ENCODE peak calls at places on chromosomes 13 and 19, in seven cellular contexts. F is ovary, D is GM12891, T is heart left ventricle, P is spleen, M is right lobe of liver, L is tibial nerve. V is an unnamed sample.
A peak's percentile ranks its signal among the peaks of the same experiment; 100 is the strongest.

GRCh38 chr19:12639901-12640613 is 26.5 kb downstream of the MAN2B1 start:
- DNase-seq in F (peak; percentile 81), D (peak; percentile 88), T (peak; percentile 89), P (peak; percentile 95), M (peak; percentile 87), L (peak; percentile 52), V (peak; percentile 81)

GRCh38 chr13:74758188-74758587 is 624.0 kb upstream of the KLF12 start:
- DNase-seq in F (no peak), D (no peak), T (no peak), P (no peak), M (no peak), L (no peak), V (no peak)

GRCh38 chr13:23986619-23987018 is 89.3 kb upstream of the C1QTNF9B start:
- DNase-seq in F (no peak), D (no peak), T (no peak), P (no peak), M (no peak), L (no peak), V (no peak)

GRCh38 chr19:38898788-38899446 is 501 bp downstream of the SIRT2 start:
- DNase-seq in F (no peak), D (no peak), T (no peak), P (no peak), M (no peak), L (no peak), V (no peak)

GRCh38 chr13:43990021-43990420 is 110.3 kb downstream of the LACC1 start:
- DNase-seq in F (no peak), D (no peak), T (no peak), P (no peak), M (no peak), L (no peak), V (no peak)

GRCh38 chr19:7870571-7871279 is 3.5 kb downstream of the PRR36 start:
- DNase-seq in F (peak; percentile 66), D (no peak), T (no peak), P (no peak), M (no peak), L (no peak), V (peak; percentile 66)

GRCh38 chr19:15292847-15293582 is 39.3 kb downstream of the BRD4 start:
- DNase-seq in F (no peak), D (no peak), T (no peak), P (peak; percentile 39), M (no peak), L (no peak), V (no peak)

GRCh38 chr19:43691755-43692154 is 21.8 kb upstream of the PLAUR start:
- DNase-seq in F (no peak), D (no peak), T (no peak), P (no peak), M (no peak), L (no peak), V (no peak)

GRCh38 chr19:10166046-10166445 is 28.7 kb downstream of the DNMT1 start:
- DNase-seq in F (no peak), D (no peak), T (no peak), P (no peak), M (no peak), L (no peak), V (no peak)

GRCh38 chr13:28047784-28048388 is 52.5 kb downstream of the FLT3 start:
- DNase-seq in F (no peak), D (no peak), T (no peak), P (no peak), M (no peak), L (no peak), V (no peak)

GRCh38 chr13:44309771-44310767 is 63.6 kb upstream of the SERP2 start:
- DNase-seq in F (no peak), D (no peak), T (peak; percentile 63), P (no peak), M (no peak), L (no peak), V (no peak)

GRCh38 chr13:113746671-113747070 is 12.4 kb upstream of the TMEM255B start:
- DNase-seq in F (no peak), D (no peak), T (peak; percentile 16), P (peak; percentile 31), M (no peak), L (no peak), V (no peak)

GRCh38 chr19:18060472-18060871 is 26.3 kb downstream of the IL12RB1 start:
- DNase-seq in F (no peak), D (no peak), T (no peak), P (no peak), M (no peak), L (no peak), V (no peak)

GRCh38 chr19:18057557-18057956 is 29.2 kb downstream of the IL12RB1 start:
- DNase-seq in F (peak; percentile 27), D (no peak), T (no peak), P (no peak), M (peak; percentile 81), L (peak; percentile 29), V (no peak)

GRCh38 chr19:18059297-18059696 is 27.4 kb downstream of the IL12RB1 start:
- DNase-seq in F (no peak), D (no peak), T (no peak), P (no peak), M (no peak), L (no peak), V (no peak)

GRCh38 chr19:18059902-18060301 is 26.8 kb downstream of the IL12RB1 start:
- DNase-seq in F (no peak), D (no peak), T (no peak), P (no peak), M (no peak), L (no peak), V (no peak)

GRCh38 chr19:18058208-18059009 is 28.3 kb downstream of the IL12RB1 start:
- DNase-seq in F (peak; percentile 74), D (peak; percentile 87), T (peak; percentile 93), P (peak; percentile 95), M (peak; percentile 84), L (peak; percentile 50), V (peak; percentile 80)
- TF ChIP-seq POLR2A in F (no peak), D (no peak), T (no peak), P (no peak), M (no peak), L (no peak), V (no peak)

DNA sequence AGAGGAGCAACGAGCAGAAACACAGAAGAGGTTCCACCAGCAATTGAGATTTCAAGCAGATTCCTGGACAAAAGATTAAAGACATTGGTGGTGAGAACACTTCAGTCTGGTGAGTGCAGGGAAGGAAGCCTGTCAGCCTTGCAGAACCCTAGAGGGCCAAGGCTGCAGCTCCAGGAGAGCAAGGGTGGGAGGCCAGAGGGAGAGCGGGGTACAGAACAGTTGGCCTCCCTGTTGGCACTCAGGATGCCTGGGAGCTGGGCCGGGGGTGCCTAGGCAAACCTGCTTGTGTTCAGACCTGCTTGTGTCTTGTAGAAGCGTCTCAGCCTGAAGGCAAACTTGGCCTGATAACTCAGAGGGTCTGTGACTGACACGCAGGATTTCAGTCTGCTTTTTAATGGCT is 5.1 kb upstream of the LIN7B start:
- DNase-seq in F (no peak), D (no peak), T (no peak), P (no peak), M (no peak), L (no peak), V (no peak)
- TF ChIP-seq POLR2A in F (no peak), D (no peak), T (no peak), P (no peak), M (no peak), L (no peak), V (no peak)

DNA sequence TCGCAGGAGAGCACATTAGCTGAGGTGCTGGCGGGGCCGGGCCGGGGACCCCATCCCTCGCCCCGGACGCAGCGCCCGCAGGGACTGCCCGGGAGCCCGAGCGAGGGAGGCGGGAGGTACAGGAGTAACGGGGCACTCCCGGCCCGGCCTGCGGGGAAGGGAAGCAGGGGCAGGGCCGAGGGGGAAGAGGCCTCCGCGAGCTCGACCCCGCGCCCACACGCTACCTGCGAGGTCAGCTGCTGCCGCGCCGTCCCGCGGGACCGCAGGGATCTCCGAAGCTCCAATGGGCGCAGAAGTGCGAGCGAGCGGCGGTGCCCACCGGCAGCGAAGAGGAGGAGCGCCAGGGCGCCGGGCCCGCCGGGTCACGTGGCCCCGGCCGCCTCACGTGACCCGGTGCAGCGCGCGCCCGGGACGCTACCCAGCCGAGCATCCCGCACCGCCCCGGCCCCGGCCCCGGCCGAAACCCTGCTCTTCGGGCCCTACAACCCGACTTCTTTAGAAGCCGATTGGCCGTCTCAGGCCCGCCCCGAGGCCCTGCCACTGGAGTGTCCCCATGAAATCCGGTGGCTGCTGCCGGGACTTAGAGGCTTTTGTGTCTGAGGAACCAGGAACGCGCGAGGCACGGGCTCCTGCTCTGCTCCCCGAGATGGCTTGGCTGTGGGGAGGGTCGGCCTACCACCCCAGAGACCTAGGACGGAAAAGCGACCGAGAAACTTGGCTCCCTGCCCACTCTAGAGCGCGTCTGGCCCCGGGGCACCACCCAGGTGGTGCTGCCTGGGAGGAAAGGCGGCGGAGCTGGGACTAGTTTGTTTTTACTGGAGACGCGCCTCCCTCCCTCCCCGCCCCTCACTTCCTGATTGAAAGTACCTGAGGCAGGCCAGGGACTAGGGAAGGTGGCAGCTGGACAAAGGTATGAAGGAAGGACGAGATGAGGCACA is at the start of gene RCBTB1:
- DNase-seq in F (peak; percentile 55), D (peak; percentile 96), T (peak; percentile 85), P (peak; percentile 93), M (peak; percentile 73), L (peak; percentile 18), V (peak; percentile 64)
- TF ChIP-seq POLR2A in F (no peak), D (peak; percentile 49), T (peak; percentile 53), P (no peak), M (peak; percentile 40), L (peak; percentile 19), V (peak; percentile 71)

GRCh38 chr19:50657222-50657669 is 8.0 kb downstream of the C19orf81 start:
- DNase-seq in F (no peak), D (no peak), T (no peak), P (no peak), M (no peak), L (no peak), V (no peak)

GRCh38 chr19:50658438-50659317 is 9.4 kb downstream of the C19orf81 start:
- DNase-seq in F (peak; percentile 30), D (no peak), T (peak; percentile 83), P (peak; percentile 82), M (peak; percentile 60), L (no peak), V (peak; percentile 99)

GRCh38 chr19:50659318-50660082 is 10.3 kb downstream of the C19orf81 start:
- DNase-seq in F (no peak), D (no peak), T (no peak), P (no peak), M (no peak), L (no peak), V (no peak)

GRCh38 chr19:50660083-50660366 is 10.8 kb downstream of the C19orf81 start:
- DNase-seq in F (no peak), D (no peak), T (no peak), P (no peak), M (no peak), L (no peak), V (no peak)

DNA sequence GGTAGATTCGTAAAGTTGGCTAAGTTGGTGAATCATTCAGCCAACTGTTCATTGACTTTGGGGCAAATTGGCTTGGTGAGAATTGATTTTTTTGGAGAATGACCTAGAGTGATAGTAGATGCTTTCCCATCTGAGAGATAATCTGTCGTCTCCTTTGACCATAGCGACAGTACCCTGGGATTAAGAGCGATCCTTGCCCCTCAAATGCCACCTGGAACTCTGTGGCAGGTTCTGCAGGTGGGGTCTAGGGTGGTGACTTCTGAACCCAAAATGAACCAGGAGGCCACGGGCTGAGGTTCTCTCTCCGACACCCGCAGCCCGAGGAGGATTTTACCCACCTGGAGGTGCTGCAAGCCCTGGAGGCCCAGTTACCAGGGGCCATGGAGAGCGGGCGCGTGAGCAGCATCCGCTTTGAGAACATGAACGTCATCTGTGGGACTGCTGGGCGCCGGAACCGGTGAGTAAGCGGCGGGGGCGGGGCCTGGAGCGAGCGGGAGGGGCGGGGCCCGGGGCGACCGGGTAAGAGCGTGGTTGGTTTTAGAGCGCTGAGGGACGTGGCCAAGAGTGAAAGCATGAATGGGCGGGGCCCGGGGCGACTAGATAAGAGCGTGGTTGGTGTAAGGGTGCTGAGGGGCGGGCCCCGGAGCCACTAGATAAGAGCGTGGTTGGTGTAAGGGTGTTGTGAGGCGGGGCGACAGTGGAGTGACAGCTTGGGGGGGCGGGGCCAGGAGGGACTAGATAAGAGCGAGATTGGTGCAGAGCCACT is 8.6 kb downstream of the C19orf81 start:
- DNase-seq in F (peak; percentile 65), D (no peak), T (peak; percentile 86), P (peak; percentile 83), M (peak; percentile 79), L (peak; percentile 46), V (peak; percentile 95)
- TF ChIP-seq POLR2A in F (no peak), D (no peak), T (no peak), P (no peak), M (no peak), L (no peak), V (peak; percentile 73)

V was measured in H54.